ENCODE peak calls at places on chromosomes 6 and 20, in four cellular contexts. V is left lung, I is HCT116, L is mammary epithelial cell. S is an unnamed sample. For H3K4me1 and H3K27me3, the result is how much of the 10 kb centered on the place peaks cover.

GRCh38 chr20:25022680-25023079 is 30.1 kb upstream of the APMAP start:
- DNase-seq in V (peak), I (no peak), L (peak), S (no peak)

GRCh38 chr6:128208851-128209580 is 308.2 kb upstream of the THEMIS start:
- DNase-seq in V (no peak), I (no peak), L (peak), S (no peak)

GRCh38 chr6:170347091-170347490 is 40.5 kb downstream of the FAM120B start:
- DNase-seq in V (no peak), I (no peak), L (peak), S (no peak)

GRCh38 chr6:121430514-121431460 is 4.7 kb upstream of the GJA1 start:
- DNase-seq in V (no peak), I (peak), L (no peak), S (no peak)

GRCh38 chr20:61414455-61414991 is 162.5 kb downstream of the CDH4 start:
- DNase-seq in V (no peak), I (no peak), L (no peak), S (no peak)

GRCh38 chr6:167550936-167551633 is 226.2 kb downstream of the TTLL2 start:
- DNase-seq in V (peak), I (no peak), L (no peak), S (no peak)

GRCh38 chr6:3447005-3447404 is 9.8 kb downstream of the SLC22A23 start:
- DNase-seq in V (no peak), I (no peak), L (no peak), S (no peak)

GRCh38 chr6:76574746-76575145 is 502.3 kb upstream of the IMPG1 start:
- DNase-seq in V (no peak), I (no peak), L (no peak), S (no peak)

GRCh38 chr20:64090165-64090564 is 6.0 kb upstream of the LKAAEAR1 start:
- DNase-seq in V (no peak), I (no peak), L (no peak), S (no peak)

GRCh38 chr20:46572181-46572580 is 21.7 kb upstream of the OCSTAMP start:
- DNase-seq in V (no peak), I (no peak), L (no peak), S (no peak)

GRCh38 chr6:167672738-167673137 is 154.0 kb upstream of the AFDN start:
- DNase-seq in V (no peak), I (no peak), L (no peak), S (no peak)

GRCh38 chr6:108730556-108731228 is 117.5 kb upstream of the ARMC2 start:
- DNase-seq in V (no peak), I (no peak), L (no peak), S (no peak)

GRCh38 chr20:33796263-33796906 is 14.8 kb upstream of the CHMP4B start:
- DNase-seq in V (peak), I (peak), L (peak), S (no peak)

GRCh38 chr6:81171991-81172740 is 580.3 kb downstream of the TENT5A start:
- DNase-seq in V (no peak), I (peak), L (peak), S (no peak)

GRCh38 chr20:7723284-7723683 is 217.0 kb downstream of the HAO1 start:
- DNase-seq in V (no peak), I (no peak), L (peak), S (no peak)

GRCh38 chr6:44925100-44925739 is 402.9 kb upstream of the RUNX2 start:
- DNase-seq in V (no peak), I (no peak), L (peak), S (no peak)

GRCh38 chr6:141335889-141336288 is 796.8 kb upstream of the GJE1 start:
- DNase-seq in V (no peak), I (no peak), L (no peak), S (no peak)

DNA sequence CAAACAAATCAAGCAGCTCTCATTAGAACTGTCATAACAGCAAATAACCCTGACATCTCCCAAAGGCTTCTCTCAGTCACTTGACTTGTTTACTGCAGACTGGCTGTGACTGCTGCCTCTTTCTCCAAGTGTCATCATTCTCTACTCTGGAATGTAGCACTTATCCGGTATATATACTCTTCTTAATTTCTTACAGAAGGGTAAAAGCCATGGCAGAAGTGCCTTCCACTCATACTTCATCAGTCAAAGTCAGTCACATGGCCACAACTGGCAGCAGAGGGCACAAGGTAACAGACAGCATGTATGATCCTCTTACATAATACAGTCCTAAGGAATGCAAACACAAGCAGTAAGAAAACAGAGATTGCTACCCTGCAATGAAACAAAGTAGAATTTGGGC is 9.3 kb downstream of the NAPB start:
- DNase-seq in V (no peak), I (no peak), L (no peak), S (no peak)
- H3K4me1 ChIP-seq in V (under half), I (under half), L (under half), S (under half)

GRCh38 chr6:15538106-15538505 is 124.7 kb downstream of the DTNBP1 start:
- DNase-seq in V (no peak), I (no peak), L (no peak), S (no peak)

GRCh38 chr6:15536201-15536955 is 126.5 kb downstream of the DTNBP1 start:
- DNase-seq in V (no peak), I (no peak), L (no peak), S (no peak)

GRCh38 chr6:15538766-15539165 is 124.1 kb downstream of the DTNBP1 start:
- DNase-seq in V (no peak), I (no peak), L (no peak), S (no peak)

GRCh38 chr6:15543262-15543917 is 119.4 kb downstream of the DTNBP1 start:
- DNase-seq in V (no peak), I (no peak), L (no peak), S (no peak)

GRCh38 chr6:15539722-15540270 is 123.0 kb downstream of the DTNBP1 start:
- DNase-seq in V (no peak), I (no peak), L (no peak), S (no peak)
- H3K27ac ChIP-seq in V (peak), I (no peak), L (no peak), S (no peak)

GRCh38 chr6:150048099-150048498 is 20.8 kb downstream of the ULBP3 start:
- DNase-seq in V (no peak), I (no peak), L (no peak), S (no peak)

GRCh38 chr6:150043096-150043495 is 17.8 kb upstream of the RAET1L start:
- DNase-seq in V (no peak), I (no peak), L (no peak), S (no peak)

GRCh38 chr6:150046943-150047342 is 21.6 kb upstream of the RAET1L start:
- DNase-seq in V (no peak), I (no peak), L (no peak), S (no peak)

GRCh38 chr6:150044621-150045145 is 19.4 kb upstream of the RAET1L start:
- DNase-seq in V (no peak), I (no peak), L (no peak), S (no peak)

GRCh38 chr6:150043501-150044412 is 18.4 kb upstream of the RAET1L start:
- DNase-seq in V (no peak), I (no peak), L (no peak), S (no peak)
- H3K27me3 ChIP-seq in V (under half), I (under half), L (under half), S (under half)

DNA sequence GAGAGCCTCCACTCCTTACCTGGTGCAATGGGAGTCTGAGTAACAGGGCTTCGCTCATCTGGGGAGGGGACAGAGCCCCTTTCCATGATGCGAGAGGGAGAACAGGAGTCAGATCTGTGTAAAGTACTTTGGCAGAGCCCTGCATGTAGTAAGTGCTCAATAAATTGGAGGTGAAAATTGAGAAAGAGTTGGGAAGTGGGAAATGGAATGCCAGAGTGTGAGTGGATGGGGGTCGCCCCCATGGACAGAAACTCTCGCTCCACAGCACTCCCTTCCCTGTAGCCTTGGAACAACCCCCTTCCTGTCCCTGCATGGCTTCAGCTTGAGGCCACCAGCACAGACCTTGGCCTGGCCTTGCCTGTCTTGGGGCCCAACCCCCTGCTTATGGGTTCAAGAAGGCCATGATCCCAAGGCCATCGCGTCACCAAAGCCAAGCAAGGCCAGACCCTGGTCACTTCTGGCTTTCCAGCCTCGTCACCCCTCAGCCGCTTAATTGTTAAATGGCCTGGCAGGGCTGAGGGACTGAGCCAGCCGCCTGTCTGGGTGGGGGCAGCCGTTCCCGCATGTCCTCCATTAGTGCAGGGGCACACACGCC is 93.8 kb upstream of the PTPN1 start:
- DNase-seq in V (no peak), I (no peak), L (no peak), S (no peak)
- H3K4me1 ChIP-seq in V (half or more), I (under half), L (under half), S (under half)

GRCh38 chr6:94124333-94124732 is 705.0 kb upstream of the EPHA7 start:
- DNase-seq in V (no peak), I (no peak), L (no peak), S (no peak)

GRCh38 chr6:94130458-94130857 is 711.1 kb upstream of the EPHA7 start:
- DNase-seq in V (no peak), I (no peak), L (no peak), S (no peak)

DNA sequence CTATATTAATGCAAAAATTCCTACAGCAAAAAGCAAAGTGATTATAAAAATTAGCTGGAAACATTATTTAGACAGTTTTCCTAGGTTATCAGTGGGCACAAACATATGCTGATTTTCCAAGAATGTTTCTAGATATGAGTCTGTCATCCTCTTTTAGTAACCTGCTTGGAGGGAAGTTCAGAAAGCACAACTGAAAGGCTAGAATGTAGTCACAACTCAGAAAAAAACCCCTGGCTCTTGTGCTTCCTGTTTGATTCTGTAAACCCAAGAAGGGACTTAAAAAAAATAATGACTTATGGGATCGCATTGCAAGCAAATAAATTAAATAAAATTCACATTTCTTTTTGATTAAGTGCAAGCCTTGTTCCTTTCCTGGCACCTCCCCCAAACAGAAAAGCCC is 708.4 kb upstream of the EPHA7 start:
- DNase-seq in V (no peak), I (no peak), L (no peak), S (no peak)
- H3K27ac ChIP-seq in V (no peak), I (no peak), L (no peak), S (no peak)

GRCh38 chr6:7544597-7544996 is 3.1 kb downstream of the DSP start:
- DNase-seq in V (no peak), I (no peak), L (no peak), S (no peak)
- H3K27me3 ChIP-seq in V (half or more), I (under half), L (under half), S (under half)

DNA sequence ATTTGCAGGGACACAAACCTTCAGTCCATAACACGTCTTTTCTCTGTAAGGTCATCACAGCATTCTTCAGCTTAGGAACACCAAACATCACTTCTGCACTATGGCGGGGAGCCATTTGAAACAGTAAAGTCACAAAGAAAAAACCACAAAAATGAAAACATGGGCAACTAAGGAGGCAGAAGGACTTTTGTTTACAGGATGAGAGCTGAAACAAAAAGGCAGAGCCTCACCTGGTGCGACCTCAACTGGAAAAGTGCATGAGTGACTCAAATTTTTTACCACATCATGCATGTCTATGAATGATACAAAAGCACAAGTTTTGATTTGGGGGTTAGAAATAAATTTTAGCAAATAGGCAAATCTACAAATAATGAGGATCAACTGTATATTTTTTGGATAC is 68.2 kb upstream of the TNFAIP3 start:
- DNase-seq in V (no peak), I (no peak), L (peak), S (no peak)
- H3K4me1 ChIP-seq in V (under half), I (under half), L (under half), S (under half)